ENCODE peak calls at places on chromosomes 12 and 14, in nine cellular contexts. One of them, this sample, is unnamed.

GRCh38 chr12:128365032-128365431 is 98.1 kb downstream of the TMEM132C start:
- DNase-seq in IMR-90: no peak
- DNase-seq in DND-41: no peak
- DNase-seq in PC-9: no peak
- DNase-seq in left ventricle myocardium inferior: no peak
- DNase-seq in spleen: no peak
- DNase-seq in GM13977: no peak
- DNase-seq in astrocyte: no peak
- DNase-seq in neural crest cell: no peak
- DNase-seq in this sample: no peak

GRCh38 chr12:67057072-67057471 is 212.1 kb upstream of the CAND1 start:
- DNase-seq in IMR-90: no peak
- DNase-seq in DND-41: no peak
- DNase-seq in PC-9: no peak
- DNase-seq in left ventricle myocardium inferior: no peak
- DNase-seq in spleen: no peak
- DNase-seq in GM13977: no peak
- DNase-seq in astrocyte: no peak
- DNase-seq in neural crest cell: no peak
- DNase-seq in this sample: no peak

GRCh38 chr12:52419656-52420055 is 13.5 kb upstream of the KRT82 start:
- DNase-seq in IMR-90: no peak
- DNase-seq in DND-41: no peak
- DNase-seq in PC-9: no peak
- DNase-seq in left ventricle myocardium inferior: no peak
- DNase-seq in spleen: no peak
- DNase-seq in GM13977: no peak
- DNase-seq in astrocyte: peak; percentile 30
- DNase-seq in neural crest cell: no peak
- DNase-seq in this sample: no peak

GRCh38 chr12:71710276-71711125 is 24.6 kb downstream of the TMEM19 start:
- DNase-seq in IMR-90: peak; percentile 91
- DNase-seq in DND-41: no peak
- DNase-seq in PC-9: peak; percentile 90
- DNase-seq in left ventricle myocardium inferior: no peak
- DNase-seq in spleen: no peak
- DNase-seq in GM13977: no peak
- DNase-seq in astrocyte: peak; percentile 91
- DNase-seq in neural crest cell: no peak
- DNase-seq in this sample: no peak

GRCh38 chr14:65224799-65225198 is 122.5 kb upstream of the MAX start:
- DNase-seq in IMR-90: no peak
- DNase-seq in DND-41: peak; percentile 77
- DNase-seq in PC-9: peak; percentile 18
- DNase-seq in left ventricle myocardium inferior: no peak
- DNase-seq in spleen: no peak
- DNase-seq in GM13977: no peak
- DNase-seq in astrocyte: no peak
- DNase-seq in neural crest cell: no peak
- DNase-seq in this sample: no peak

GRCh38 chr12:92827836-92828431 is 101.2 kb downstream of the EEA1 start:
- DNase-seq in IMR-90: peak; percentile 49
- DNase-seq in DND-41: peak; percentile 60
- DNase-seq in PC-9: no peak
- DNase-seq in left ventricle myocardium inferior: no peak
- DNase-seq in spleen: no peak
- DNase-seq in GM13977: peak; percentile 49
- DNase-seq in astrocyte: peak; percentile 7
- DNase-seq in neural crest cell: peak; percentile 25
- DNase-seq in this sample: peak; percentile 32

GRCh38 chr14:101459392-101459900 is 101.8 kb upstream of the DIO3 start:
- DNase-seq in IMR-90: no peak
- DNase-seq in DND-41: no peak
- DNase-seq in PC-9: no peak
- DNase-seq in left ventricle myocardium inferior: no peak
- DNase-seq in spleen: peak; percentile 63
- DNase-seq in GM13977: no peak
- DNase-seq in astrocyte: no peak
- DNase-seq in neural crest cell: no peak
- DNase-seq in this sample: no peak

GRCh38 chr12:79309039-79309438 is 381.7 kb downstream of the PAWR start:
- DNase-seq in IMR-90: no peak
- DNase-seq in DND-41: no peak
- DNase-seq in PC-9: no peak
- DNase-seq in left ventricle myocardium inferior: no peak
- DNase-seq in spleen: no peak
- DNase-seq in GM13977: no peak
- DNase-seq in astrocyte: no peak
- DNase-seq in neural crest cell: no peak
- DNase-seq in this sample: no peak

GRCh38 chr12:6699989-6700645 is 498 bp downstream of the PIANP start:
- DNase-seq in IMR-90: no peak
- DNase-seq in DND-41: no peak
- DNase-seq in PC-9: no peak
- DNase-seq in left ventricle myocardium inferior: no peak
- DNase-seq in spleen: peak; percentile 81
- DNase-seq in GM13977: peak; percentile 54
- DNase-seq in astrocyte: no peak
- DNase-seq in neural crest cell: peak; percentile 29
- DNase-seq in this sample: peak; percentile 58

GRCh38 chr12:53981652-53982565 is 3.0 kb upstream of the HOXC10 start:
- DNase-seq in IMR-90: no peak
- DNase-seq in DND-41: no peak
- DNase-seq in PC-9: no peak
- DNase-seq in left ventricle myocardium inferior: no peak
- DNase-seq in spleen: no peak
- DNase-seq in GM13977: no peak
- DNase-seq in astrocyte: no peak
- DNase-seq in neural crest cell: no peak
- DNase-seq in this sample: no peak

GRCh38 chr14:54220122-54220691 is 176.6 kb upstream of the CDKN3 start:
- DNase-seq in IMR-90: no peak
- DNase-seq in DND-41: no peak
- DNase-seq in PC-9: no peak
- DNase-seq in left ventricle myocardium inferior: peak; percentile 40
- DNase-seq in spleen: no peak
- DNase-seq in GM13977: no peak
- DNase-seq in astrocyte: no peak
- DNase-seq in neural crest cell: peak; percentile 15
- DNase-seq in this sample: no peak

GRCh38 chr12:112977641-112978040 is 678 bp upstream of the OAS2 start:
- DNase-seq in IMR-90: no peak
- DNase-seq in DND-41: no peak
- DNase-seq in PC-9: no peak
- DNase-seq in left ventricle myocardium inferior: peak; percentile 27
- DNase-seq in spleen: no peak
- DNase-seq in GM13977: peak; percentile 10
- DNase-seq in astrocyte: no peak
- DNase-seq in neural crest cell: no peak
- DNase-seq in this sample: no peak

GRCh38 chr14:69989622-69990021 is 110.4 kb downstream of the SMOC1 start:
- DNase-seq in IMR-90: no peak
- DNase-seq in DND-41: no peak
- DNase-seq in PC-9: no peak
- DNase-seq in left ventricle myocardium inferior: no peak
- DNase-seq in spleen: no peak
- DNase-seq in GM13977: no peak
- DNase-seq in astrocyte: no peak
- DNase-seq in neural crest cell: no peak
- DNase-seq in this sample: no peak

GRCh38 chr12:104930388-104931326 is 27.4 kb downstream of the SLC41A2 start:
- DNase-seq in IMR-90: peak; percentile 82
- DNase-seq in DND-41: no peak
- DNase-seq in PC-9: no peak
- DNase-seq in left ventricle myocardium inferior: no peak
- DNase-seq in spleen: no peak
- DNase-seq in GM13977: peak; percentile 49
- DNase-seq in astrocyte: peak; percentile 51
- DNase-seq in neural crest cell: no peak
- DNase-seq in this sample: peak; percentile 67

GRCh38 chr12:128726866-128727265 is 96.9 kb downstream of the SLC15A4 start:
- DNase-seq in IMR-90: no peak
- DNase-seq in DND-41: no peak
- DNase-seq in PC-9: no peak
- DNase-seq in left ventricle myocardium inferior: no peak
- DNase-seq in spleen: no peak
- DNase-seq in GM13977: no peak
- DNase-seq in astrocyte: no peak
- DNase-seq in neural crest cell: no peak
- DNase-seq in this sample: no peak

DNA sequence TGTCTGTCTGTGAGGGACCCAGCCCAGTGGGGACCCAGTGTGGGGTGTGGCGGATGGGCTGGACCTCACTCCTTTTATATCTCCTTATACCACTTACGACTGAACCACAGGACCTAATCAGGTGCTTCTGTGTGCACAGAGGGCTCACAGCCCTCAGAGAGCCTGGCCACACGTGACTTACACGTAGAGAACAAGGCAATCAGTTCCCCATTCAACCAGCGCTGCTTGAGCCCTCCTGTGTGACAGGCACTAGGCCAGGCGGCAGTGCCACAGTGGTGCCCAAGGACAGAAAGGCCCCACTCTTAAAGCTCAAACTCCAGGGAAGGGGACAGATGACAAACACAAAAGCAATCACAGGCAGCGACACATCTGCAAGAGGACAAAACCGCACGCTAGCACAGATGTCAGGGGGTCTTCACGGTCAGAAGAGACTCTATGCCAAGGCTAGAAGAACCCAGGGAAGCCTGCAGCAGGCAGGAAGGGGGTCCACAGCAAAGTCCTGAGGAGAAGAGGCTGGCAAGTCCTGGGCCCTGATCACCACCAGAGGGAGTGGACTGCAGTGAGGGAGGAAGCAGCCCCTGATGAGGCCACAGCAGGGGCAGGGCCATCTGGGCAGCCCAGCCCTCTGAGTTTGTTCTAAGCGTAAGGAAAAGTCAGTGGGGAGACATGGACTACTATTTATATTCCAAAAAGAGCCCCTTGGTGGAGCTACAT is 39.3 kb downstream of the SETD3 start:
- DNase-seq in IMR-90: no peak
- DNase-seq in DND-41: no peak
- DNase-seq in PC-9: no peak
- DNase-seq in left ventricle myocardium inferior: no peak
- DNase-seq in spleen: no peak
- DNase-seq in GM13977: no peak
- DNase-seq in astrocyte: no peak
- DNase-seq in neural crest cell: no peak
- DNase-seq in this sample: no peak
- TF ChIP-seq CTCF in IMR-90: peak; percentile 19
- TF ChIP-seq CTCF in DND-41: no peak
- TF ChIP-seq CTCF in PC-9: no peak
- TF ChIP-seq CTCF in left ventricle myocardium inferior: no peak
- TF ChIP-seq CTCF in spleen: no peak
- TF ChIP-seq CTCF in GM13977: peak; percentile 12
- TF ChIP-seq CTCF in astrocyte: no peak
- TF ChIP-seq CTCF in neural crest cell: peak; percentile 33
- TF ChIP-seq CTCF in this sample: no peak

DNA sequence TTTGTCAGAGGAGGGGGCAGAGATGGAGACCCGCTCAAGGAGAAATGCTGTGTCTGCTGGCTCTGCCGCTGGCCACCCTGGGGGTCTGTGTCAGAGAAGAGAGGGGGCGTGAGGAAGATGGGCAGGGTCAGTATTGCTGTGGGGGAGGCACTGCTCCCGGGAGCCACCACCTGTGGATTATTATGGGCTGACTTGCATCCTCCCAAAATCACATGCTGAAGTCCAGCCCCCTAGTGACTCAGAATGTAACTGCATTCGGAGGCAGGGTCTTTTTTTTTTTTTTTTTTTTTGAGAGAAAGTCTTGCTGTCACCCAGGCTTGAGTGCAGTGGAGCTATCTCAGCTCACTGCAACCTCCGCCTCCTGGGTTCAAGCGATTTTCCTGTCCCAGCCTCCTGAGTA is 12.3 kb downstream of the ABCD4 start:
- DNase-seq in IMR-90: peak; percentile 19
- DNase-seq in DND-41: peak; percentile 49
- DNase-seq in PC-9: no peak
- DNase-seq in left ventricle myocardium inferior: no peak
- DNase-seq in spleen: no peak
- DNase-seq in GM13977: peak; percentile 31
- DNase-seq in astrocyte: no peak
- DNase-seq in neural crest cell: no peak
- DNase-seq in this sample: no peak
- TF ChIP-seq CTCF in IMR-90: peak; percentile 41
- TF ChIP-seq CTCF in DND-41: peak; percentile 61
- TF ChIP-seq CTCF in PC-9: peak; percentile 79
- TF ChIP-seq CTCF in left ventricle myocardium inferior: peak; percentile 47
- TF ChIP-seq CTCF in spleen: peak; percentile 16
- TF ChIP-seq CTCF in GM13977: peak; percentile 24
- TF ChIP-seq CTCF in astrocyte: peak; percentile 34
- TF ChIP-seq CTCF in neural crest cell: peak; percentile 61
- TF ChIP-seq CTCF in this sample: no peak

GRCh38 chr14:84523746-84524145 is 1006.2 kb upstream of the FLRT2 start:
- DNase-seq in IMR-90: no peak
- DNase-seq in DND-41: no peak
- DNase-seq in PC-9: no peak
- DNase-seq in left ventricle myocardium inferior: no peak
- DNase-seq in spleen: no peak
- DNase-seq in GM13977: no peak
- DNase-seq in astrocyte: no peak
- DNase-seq in neural crest cell: no peak
- DNase-seq in this sample: no peak

GRCh38 chr14:84520711-84521338 is 1009.1 kb upstream of the FLRT2 start:
- DNase-seq in IMR-90: peak; percentile 5
- DNase-seq in DND-41: no peak
- DNase-seq in PC-9: no peak
- DNase-seq in left ventricle myocardium inferior: no peak
- DNase-seq in spleen: no peak
- DNase-seq in GM13977: no peak
- DNase-seq in astrocyte: peak; percentile 8
- DNase-seq in neural crest cell: no peak
- DNase-seq in this sample: no peak

DNA sequence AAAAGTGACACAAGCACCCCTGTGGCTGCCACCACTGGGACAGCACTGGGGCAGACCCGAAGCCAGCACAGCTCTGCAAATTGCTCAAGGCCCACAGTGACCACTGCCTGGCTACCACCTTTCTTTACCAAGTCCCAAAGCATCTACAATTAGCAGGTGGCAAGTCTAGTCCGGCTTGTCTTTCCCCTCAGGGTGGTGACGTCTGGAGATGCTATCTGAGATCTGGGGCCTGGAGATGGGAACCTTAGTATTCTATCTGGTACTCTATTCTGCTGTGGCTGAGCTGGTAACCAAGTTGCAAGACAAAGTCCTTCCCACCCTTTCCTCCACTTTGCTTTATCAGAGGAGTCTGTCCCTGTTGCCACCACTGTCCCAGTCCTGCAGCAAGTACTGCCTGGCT is 1010.1 kb upstream of the FLRT2 start:
- DNase-seq in IMR-90: no peak
- DNase-seq in DND-41: no peak
- DNase-seq in PC-9: no peak
- DNase-seq in left ventricle myocardium inferior: no peak
- DNase-seq in spleen: no peak
- DNase-seq in GM13977: no peak
- DNase-seq in astrocyte: no peak
- DNase-seq in neural crest cell: no peak
- DNase-seq in this sample: no peak
- TF ChIP-seq CTCF in IMR-90: no peak
- TF ChIP-seq CTCF in DND-41: no peak
- TF ChIP-seq CTCF in PC-9: no peak
- TF ChIP-seq CTCF in left ventricle myocardium inferior: no peak
- TF ChIP-seq CTCF in spleen: no peak
- TF ChIP-seq CTCF in GM13977: no peak
- TF ChIP-seq CTCF in astrocyte: no peak
- TF ChIP-seq CTCF in neural crest cell: no peak
- TF ChIP-seq CTCF in this sample: no peak

GRCh38 chr12:103705927-103706326 is 118.9 kb downstream of the STAB2 start:
- DNase-seq in IMR-90: no peak
- DNase-seq in DND-41: no peak
- DNase-seq in PC-9: no peak
- DNase-seq in left ventricle myocardium inferior: no peak
- DNase-seq in spleen: no peak
- DNase-seq in GM13977: no peak
- DNase-seq in astrocyte: no peak
- DNase-seq in neural crest cell: no peak
- DNase-seq in this sample: no peak
- TF ChIP-seq CTCF in IMR-90: no peak
- TF ChIP-seq CTCF in DND-41: peak; percentile 14
- TF ChIP-seq CTCF in PC-9: no peak
- TF ChIP-seq CTCF in left ventricle myocardium inferior: no peak
- TF ChIP-seq CTCF in spleen: no peak
- TF ChIP-seq CTCF in GM13977: no peak
- TF ChIP-seq CTCF in astrocyte: peak; percentile 10
- TF ChIP-seq CTCF in neural crest cell: peak; percentile 23
- TF ChIP-seq CTCF in this sample: no peak